ENCODE peak calls at places on chromosome 3, in five cellular contexts. U is heart left ventricle, G is astrocyte of the spinal cord, W is hepatocyte, B is GM12865. C is an unnamed sample.
A peak's percentile ranks its signal among the peaks of the same experiment; 100 is the strongest.

GRCh38 chr3:44942202-44942921 is 33.6 kb downstream of the ZDHHC3 start:
- DNase-seq in U (no peak), G (peak; percentile 40), W (no peak), B (no peak), C (no peak)

GRCh38 chr3:120369000-120369399 is 19.8 kb upstream of the LRRC58 start:
- DNase-seq in U (no peak), G (no peak), W (peak; percentile 41), B (no peak), C (no peak)

GRCh38 chr3:128863560-128863959 is 15.9 kb upstream of the ACAD9 start:
- DNase-seq in U (no peak), G (no peak), W (no peak), B (no peak), C (no peak)

GRCh38 chr3:178699810-178700209 is 163.6 kb downstream of the KCNMB2 start:
- DNase-seq in U (no peak), G (peak; percentile 50), W (no peak), B (peak; percentile 43), C (no peak)

GRCh38 chr3:10387881-10388621 is 67.1 kb upstream of the SEC13 start:
- DNase-seq in U (no peak), G (peak; percentile 61), W (no peak), B (no peak), C (peak; percentile 6)

GRCh38 chr3:177337548-177338331 is 140.5 kb upstream of the TBL1XR1 start:
- DNase-seq in U (no peak), G (peak; percentile 80), W (no peak), B (peak; percentile 91), C (no peak)

GRCh38 chr3:123374016-123374415 is 74.9 kb downstream of the ADCY5 start:
- DNase-seq in U (no peak), G (no peak), W (no peak), B (no peak), C (no peak)

GRCh38 chr3:104425416-104425815 is 941.3 kb upstream of the ALCAM start:
- DNase-seq in U (no peak), G (no peak), W (no peak), B (no peak), C (no peak)

GRCh38 chr3:19147905-19148767 is at the start of gene KCNH8:
- DNase-seq in U (peak; percentile 29), G (no peak), W (peak; percentile 57), B (peak; percentile 16), C (no peak)

GRCh38 chr3:9914011-9914410 is 2.9 kb upstream of the IL17RC start:
- DNase-seq in U (no peak), G (no peak), W (no peak), B (no peak), C (no peak)

GRCh38 chr3:15098503-15099363 is at the start of gene RBSN:
- DNase-seq in U (peak; percentile 97), G (peak; percentile 94), W (peak; percentile 97), B (peak; percentile 97), C (peak; percentile 68)

GRCh38 chr3:138842483-138843188 is 7.9 kb upstream of the PIK3CB start:
- DNase-seq in U (no peak), G (no peak), W (no peak), B (peak; percentile 65), C (no peak)

GRCh38 chr3:38007754-38008090 is 17.1 kb downstream of the VILL start:
- DNase-seq in U (peak; percentile 22), G (no peak), W (no peak), B (no peak), C (no peak)

GRCh38 chr3:194245975-194246561 is 105.1 kb downstream of the CPN2 start:
- DNase-seq in U (no peak), G (no peak), W (no peak), B (no peak), C (no peak)

DNA sequence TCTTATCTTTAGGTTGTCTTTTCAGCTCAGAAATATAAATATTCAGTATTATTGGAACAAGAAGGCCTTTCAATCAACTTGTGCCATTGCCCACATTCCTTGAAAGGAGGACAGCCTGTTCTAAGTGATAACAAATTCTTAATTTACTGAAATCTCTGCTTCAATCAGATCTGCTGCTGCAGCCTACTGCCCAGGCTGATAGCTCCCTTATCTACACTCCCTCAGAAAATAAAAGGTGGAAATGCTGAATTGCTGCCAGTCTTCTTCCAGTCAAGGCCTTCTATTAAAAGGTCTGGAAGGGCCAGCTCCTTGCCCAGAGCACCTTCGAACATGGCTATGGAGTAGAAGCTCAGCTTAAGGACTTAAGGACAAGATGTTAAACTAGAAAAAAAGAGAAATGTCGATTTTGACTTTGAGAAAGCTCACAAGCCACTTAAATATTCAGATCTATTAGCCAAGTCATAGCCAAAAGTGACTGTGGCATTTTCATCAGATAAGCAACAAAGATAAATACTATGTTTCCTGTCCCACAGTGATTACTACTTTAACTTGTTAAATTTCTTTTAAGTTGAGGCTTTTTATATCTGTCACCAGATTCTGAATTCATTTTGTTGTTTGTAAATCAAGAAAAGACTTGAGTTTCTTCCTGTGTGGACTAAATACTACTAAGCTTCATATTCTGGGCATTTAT is 480.5 kb upstream of the CBLB start:
- DNase-seq in U (no peak), G (no peak), W (no peak), B (no peak), C (peak; percentile 36)
- TF ChIP-seq CTCF in U (no peak), G (no peak), W (no peak), B (no peak), C (no peak)

GRCh38 chr3:183699238-183699947 is 1.8 kb downstream of the YEATS2 start:
- DNase-seq in U (no peak), G (no peak), W (peak; percentile 7), B (peak; percentile 11), C (no peak)
- H3K4me3 ChIP-seq in U (no peak overlapping the region), G (peak overlapping the region; percentile 57), W (peak overlapping the region; percentile 97), B (peak overlapping the region; percentile 93), C (peak overlapping the region; percentile 97)

DNA sequence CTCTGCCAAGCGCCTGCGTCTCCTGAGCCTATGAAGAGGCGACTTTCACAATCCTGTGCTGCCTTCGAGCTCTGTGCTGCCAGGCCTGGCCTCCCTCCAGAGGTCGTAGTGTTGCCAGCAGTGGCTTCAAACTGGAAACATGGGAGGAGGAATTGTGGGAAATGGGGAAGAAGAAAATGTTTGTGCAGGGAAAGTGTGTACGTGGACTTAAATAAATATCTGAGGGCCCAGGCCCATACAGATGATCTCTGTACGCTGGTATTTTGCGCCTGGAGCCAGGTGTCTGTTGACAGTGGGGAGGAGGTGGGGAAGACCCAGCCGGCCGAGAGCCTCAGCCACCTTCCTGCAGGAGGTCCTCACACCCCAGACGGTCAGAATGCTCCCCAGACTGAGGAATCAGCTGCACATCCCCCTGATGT is 44.6 kb downstream of the ZBTB38 start:
- DNase-seq in U (peak; percentile 95), G (peak; percentile 79), W (peak; percentile 64), B (no peak), C (peak; percentile 96)
- TF ChIP-seq CTCF in U (peak; percentile 29), G (no peak), W (no peak), B (no peak), C (no peak)

GRCh38 chr3:69997486-69998307 is 1.8 kb upstream of the SAMMSON start:
- DNase-seq in U (no peak), G (peak; percentile 13), W (no peak), B (no peak), C (no peak)

GRCh38 chr3:69998759-69999158 is 774 bp upstream of the SAMMSON start:
- DNase-seq in U (no peak), G (peak; percentile 22), W (no peak), B (no peak), C (no peak)

GRCh38 chr3:70000028-70000410 is 486 bp downstream of the SAMMSON start:
- DNase-seq in U (no peak), G (no peak), W (no peak), B (no peak), C (no peak)

GRCh38 chr3:70000563-70001081 is 1.1 kb downstream of the SAMMSON start:
- DNase-seq in U (no peak), G (no peak), W (peak; percentile 11), B (no peak), C (no peak)

DNA sequence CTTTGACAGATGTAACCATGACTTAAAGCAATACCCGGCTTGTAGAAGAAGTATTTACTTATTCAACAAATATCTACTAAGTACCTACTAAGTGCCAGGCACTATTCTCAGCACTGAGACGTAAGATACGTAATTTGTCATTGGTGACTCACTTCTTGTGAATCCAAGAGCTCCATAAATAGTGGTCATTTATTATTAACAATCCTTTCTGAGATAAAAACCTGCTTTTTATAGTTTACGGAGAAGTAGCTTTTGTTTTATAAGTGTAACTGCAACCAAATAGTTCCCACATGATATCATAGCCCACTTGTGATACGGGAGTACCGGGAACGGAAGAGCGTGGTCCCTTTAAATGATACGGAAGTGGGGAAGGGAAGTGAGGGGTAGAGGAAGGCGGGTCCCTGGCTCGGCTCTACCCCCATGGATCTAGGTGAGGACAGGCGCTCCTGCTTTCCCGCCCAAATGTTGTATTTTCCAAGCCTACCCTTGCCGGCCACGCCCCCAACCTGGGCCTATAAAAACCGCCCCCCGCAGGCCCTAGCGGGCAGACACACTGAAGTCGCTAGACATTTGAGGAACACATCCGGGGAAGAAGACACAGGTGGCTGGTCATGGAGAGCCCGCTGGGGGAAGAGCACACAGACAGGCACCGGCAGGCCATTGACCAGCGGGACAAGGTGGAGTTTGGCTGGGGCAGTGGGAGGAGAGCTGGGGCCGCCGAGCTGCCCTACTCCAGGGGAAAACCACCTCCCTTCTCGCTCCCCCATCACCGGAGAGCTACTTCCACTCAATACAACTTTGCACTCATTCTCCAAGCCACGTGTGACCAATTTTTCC is at the start of gene SAMMSON:
- DNase-seq in U (peak; percentile 28), G (peak; percentile 51), W (no peak), B (no peak), C (no peak)
- H3K4me3 ChIP-seq in U (peak within 1 kb of the TSS; percentile 4), G (peak within 1 kb of the TSS; percentile 4), W (no peak within 1 kb of the TSS), B (no peak within 1 kb of the TSS), C (no peak within 1 kb of the TSS)

GRCh38 chr3:181703701-181704420 is 7.9 kb upstream of the SOX2 start:
- DNase-seq in U (no peak), G (no peak), W (no peak), B (no peak), C (no peak)

GRCh38 chr3:181698263-181698944 is 13.3 kb upstream of the SOX2 start:
- DNase-seq in U (no peak), G (no peak), W (no peak), B (no peak), C (no peak)

GRCh38 chr3:181699171-181699903 is 12.4 kb upstream of the SOX2 start:
- DNase-seq in U (no peak), G (peak; percentile 38), W (no peak), B (no peak), C (no peak)

GRCh38 chr3:181696641-181697230 is 15.0 kb upstream of the SOX2 start:
- DNase-seq in U (no peak), G (no peak), W (no peak), B (no peak), C (no peak)

DNA sequence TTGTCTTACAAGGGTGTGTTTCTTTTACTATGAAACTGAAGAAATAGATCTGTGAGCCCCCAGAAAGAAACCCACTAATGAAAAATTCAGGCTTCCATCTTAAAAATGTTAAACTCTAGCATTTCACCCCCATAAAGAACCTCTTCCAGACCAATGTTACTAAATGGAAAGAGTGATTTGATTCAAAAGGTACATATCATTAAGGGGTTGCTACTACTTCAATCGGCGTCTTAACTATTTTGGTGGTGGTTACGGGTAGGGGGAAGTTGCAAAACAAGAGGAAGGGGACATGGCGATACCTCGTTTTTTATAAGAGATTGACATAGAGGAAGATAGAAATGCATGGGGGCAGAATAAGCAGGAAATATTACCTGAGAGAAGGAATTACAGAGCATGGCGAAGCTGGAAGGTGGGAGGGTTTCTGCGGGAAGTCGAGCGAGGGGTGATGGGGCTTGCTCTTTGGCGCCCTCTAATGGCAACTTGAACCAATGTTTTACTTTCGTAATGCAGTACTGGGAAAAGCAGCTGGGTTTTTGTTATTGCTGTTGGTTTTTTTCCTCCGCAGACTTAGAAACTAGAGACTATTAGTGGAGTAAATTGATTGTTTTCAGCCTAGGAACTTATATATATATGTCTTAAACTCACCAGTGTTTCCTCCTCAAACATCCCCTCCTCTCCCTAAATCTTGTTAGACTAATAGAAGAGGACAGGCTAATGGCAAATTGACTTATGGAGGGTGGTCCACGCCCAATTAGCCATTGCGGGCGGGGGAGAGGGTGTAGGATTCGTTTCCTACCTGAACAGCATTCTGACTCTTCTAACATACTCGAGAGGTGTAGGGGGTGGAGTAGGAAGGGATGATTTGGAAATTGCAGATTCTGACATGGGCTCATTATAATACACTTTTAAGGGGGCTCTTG is 11.3 kb upstream of the SOX2 start:
- DNase-seq in U (peak; percentile 41), G (peak; percentile 83), W (peak; percentile 89), B (peak; percentile 76), C (peak; percentile 23)
- TF ChIP-seq CTCF in U (peak; percentile 84), G (peak; percentile 86), W (peak; percentile 82), B (peak; percentile 88), C (peak; percentile 75)